ENCODE peak calls at places on chromosomes 16 and 17, in nine cellular contexts. One of them, this sample, is unnamed.

GRCh38 chr16:48535831-48536599 is 74.0 kb downstream of the N4BP1 start:
- DNase-seq in heart right ventricle: peak; percentile 50
- DNase-seq in cardiac muscle cell: peak; percentile 92
- DNase-seq in suprapubic skin: peak; percentile 77
- DNase-seq in endodermal cell: no peak
- DNase-seq in lung: no peak
- DNase-seq in IMR-90: peak; percentile 31
- DNase-seq in aorta: peak; percentile 87
- DNase-seq in neural progenitor cell: peak; percentile 55
- DNase-seq in this sample: no peak

GRCh38 chr17:60392845-60393702 is 1.1 kb upstream of the USP32 start:
- DNase-seq in endodermal cell: peak; percentile 60
- DNase-seq in suprapubic skin: peak; percentile 68
- DNase-seq in aorta: no peak
- DNase-seq in heart right ventricle: peak; percentile 41
- DNase-seq in cardiac muscle cell: peak; percentile 80
- DNase-seq in lung: peak; percentile 58
- DNase-seq in IMR-90: peak; percentile 60
- DNase-seq in neural progenitor cell: peak; percentile 14
- DNase-seq in this sample: no peak

GRCh38 chr17:28908640-28909098 is 5.8 kb upstream of the DHRS13 start:
- DNase-seq in endodermal cell: no peak
- DNase-seq in IMR-90: peak; percentile 91
- DNase-seq in lung: no peak
- DNase-seq in cardiac muscle cell: peak; percentile 75
- DNase-seq in heart right ventricle: peak; percentile 61
- DNase-seq in neural progenitor cell: no peak
- DNase-seq in suprapubic skin: no peak
- DNase-seq in aorta: no peak
- DNase-seq in this sample: no peak

GRCh38 chr17:47223007-47223406 is 13.9 kb downstream of the MYL4 start:
- DNase-seq in heart right ventricle: no peak
- DNase-seq in IMR-90: no peak
- DNase-seq in neural progenitor cell: no peak
- DNase-seq in suprapubic skin: no peak
- DNase-seq in aorta: no peak
- DNase-seq in lung: no peak
- DNase-seq in cardiac muscle cell: no peak
- DNase-seq in endodermal cell: no peak
- DNase-seq in this sample: no peak

GRCh38 chr17:17175917-17176316 is 30.2 kb downstream of the PLD6 start:
- DNase-seq in lung: no peak
- DNase-seq in aorta: no peak
- DNase-seq in endodermal cell: no peak
- DNase-seq in neural progenitor cell: no peak
- DNase-seq in IMR-90: no peak
- DNase-seq in cardiac muscle cell: no peak
- DNase-seq in suprapubic skin: no peak
- DNase-seq in heart right ventricle: no peak
- DNase-seq in this sample: no peak

GRCh38 chr16:21264226-21265036 is 13.7 kb downstream of the CRYM start:
- DNase-seq in endodermal cell: no peak
- DNase-seq in cardiac muscle cell: peak; percentile 53
- DNase-seq in aorta: no peak
- DNase-seq in lung: no peak
- DNase-seq in heart right ventricle: peak; percentile 42
- DNase-seq in suprapubic skin: no peak
- DNase-seq in IMR-90: no peak
- DNase-seq in neural progenitor cell: peak; percentile 34
- DNase-seq in this sample: no peak

GRCh38 chr17:66964083-66964771 is at the start of gene CACNG4:
- DNase-seq in suprapubic skin: no peak
- DNase-seq in neural progenitor cell: peak; percentile 74
- DNase-seq in IMR-90: no peak
- DNase-seq in lung: no peak
- DNase-seq in endodermal cell: peak; percentile 84
- DNase-seq in heart right ventricle: no peak
- DNase-seq in aorta: no peak
- DNase-seq in cardiac muscle cell: no peak
- DNase-seq in this sample: no peak

GRCh38 chr17:34363183-34363661 is at the start of gene CCL1:
- DNase-seq in IMR-90: no peak
- DNase-seq in aorta: no peak
- DNase-seq in suprapubic skin: no peak
- DNase-seq in heart right ventricle: no peak
- DNase-seq in cardiac muscle cell: no peak
- DNase-seq in lung: no peak
- DNase-seq in endodermal cell: no peak
- DNase-seq in neural progenitor cell: no peak
- DNase-seq in this sample: no peak

GRCh38 chr17:14098246-14098645 is 28.9 kb downstream of the COX10 start:
- DNase-seq in aorta: no peak
- DNase-seq in suprapubic skin: no peak
- DNase-seq in heart right ventricle: no peak
- DNase-seq in lung: peak; percentile 56
- DNase-seq in endodermal cell: no peak
- DNase-seq in IMR-90: no peak
- DNase-seq in neural progenitor cell: no peak
- DNase-seq in cardiac muscle cell: peak; percentile 34
- DNase-seq in this sample: no peak

GRCh38 chr16:23105309-23105708 is 43.9 kb downstream of the USP31 start:
- DNase-seq in lung: no peak
- DNase-seq in aorta: no peak
- DNase-seq in suprapubic skin: no peak
- DNase-seq in IMR-90: no peak
- DNase-seq in neural progenitor cell: no peak
- DNase-seq in cardiac muscle cell: no peak
- DNase-seq in heart right ventricle: no peak
- DNase-seq in endodermal cell: no peak
- DNase-seq in this sample: no peak

GRCh38 chr16:10039220-10040096 is 142.8 kb downstream of the GRIN2A start:
- DNase-seq in heart right ventricle: peak; percentile 18
- DNase-seq in aorta: no peak
- DNase-seq in suprapubic skin: no peak
- DNase-seq in IMR-90: no peak
- DNase-seq in cardiac muscle cell: peak; percentile 1
- DNase-seq in endodermal cell: peak; percentile 79
- DNase-seq in neural progenitor cell: peak; percentile 78
- DNase-seq in lung: no peak
- DNase-seq in this sample: no peak

GRCh38 chr17:78995022-78995760 is 14.4 kb downstream of the CANT1 start:
- DNase-seq in lung: no peak
- DNase-seq in cardiac muscle cell: no peak
- DNase-seq in suprapubic skin: peak; percentile 62
- DNase-seq in endodermal cell: peak; percentile 35
- DNase-seq in aorta: peak; percentile 75
- DNase-seq in IMR-90: no peak
- DNase-seq in heart right ventricle: no peak
- DNase-seq in neural progenitor cell: no peak
- DNase-seq in this sample: no peak

GRCh38 chr16:11361043-11361442 is 15.8 kb downstream of the RMI2 start:
- DNase-seq in heart right ventricle: no peak
- DNase-seq in IMR-90: no peak
- DNase-seq in aorta: no peak
- DNase-seq in neural progenitor cell: no peak
- DNase-seq in cardiac muscle cell: no peak
- DNase-seq in lung: no peak
- DNase-seq in suprapubic skin: no peak
- DNase-seq in endodermal cell: no peak
- DNase-seq in this sample: no peak

GRCh38 chr16:11360581-11360980 is 15.3 kb downstream of the RMI2 start:
- DNase-seq in aorta: no peak
- DNase-seq in heart right ventricle: no peak
- DNase-seq in lung: no peak
- DNase-seq in suprapubic skin: no peak
- DNase-seq in IMR-90: no peak
- DNase-seq in endodermal cell: no peak
- DNase-seq in neural progenitor cell: no peak
- DNase-seq in cardiac muscle cell: no peak
- DNase-seq in this sample: no peak

GRCh38 chr16:11367483-11367906 is 22.2 kb downstream of the RMI2 start:
- DNase-seq in aorta: no peak
- DNase-seq in IMR-90: no peak
- DNase-seq in suprapubic skin: no peak
- DNase-seq in endodermal cell: no peak
- DNase-seq in neural progenitor cell: no peak
- DNase-seq in cardiac muscle cell: no peak
- DNase-seq in lung: no peak
- DNase-seq in heart right ventricle: no peak
- DNase-seq in this sample: no peak

GRCh38 chr16:11361751-11362742 is 16.8 kb downstream of the RMI2 start:
- DNase-seq in neural progenitor cell: no peak
- DNase-seq in endodermal cell: no peak
- DNase-seq in IMR-90: no peak
- DNase-seq in lung: no peak
- DNase-seq in cardiac muscle cell: no peak
- DNase-seq in heart right ventricle: no peak
- DNase-seq in aorta: no peak
- DNase-seq in suprapubic skin: no peak
- DNase-seq in this sample: no peak

GRCh38 chr16:11363927-11364258 is 18.6 kb downstream of the RMI2 start:
- DNase-seq in IMR-90: no peak
- DNase-seq in neural progenitor cell: no peak
- DNase-seq in lung: no peak
- DNase-seq in aorta: no peak
- DNase-seq in suprapubic skin: no peak
- DNase-seq in endodermal cell: no peak
- DNase-seq in heart right ventricle: no peak
- DNase-seq in cardiac muscle cell: no peak
- DNase-seq in this sample: no peak
- H3K4me1 ChIP-seq in IMR-90: peaks cover 29% of the 10 kb centered on the region
- H3K4me1 ChIP-seq in neural progenitor cell: peaks cover 22% of the 10 kb centered on the region
- H3K4me1 ChIP-seq in lung: peaks cover 2% of the 10 kb centered on the region
- H3K4me1 ChIP-seq in aorta: peaks cover 2% of the 10 kb centered on the region
- H3K4me1 ChIP-seq in suprapubic skin: peaks cover 52% of the 10 kb centered on the region
- H3K4me1 ChIP-seq in endodermal cell: peaks cover 2% of the 10 kb centered on the region
- H3K4me1 ChIP-seq in heart right ventricle: peaks cover 51% of the 10 kb centered on the region
- H3K4me1 ChIP-seq in cardiac muscle cell: peaks cover 9% of the 10 kb centered on the region
- H3K4me1 ChIP-seq in this sample: peaks cover 60% of the 10 kb centered on the region

GRCh38 chr16:14539156-14539555 is 90.9 kb downstream of the PARN start:
- DNase-seq in heart right ventricle: no peak
- DNase-seq in aorta: no peak
- DNase-seq in IMR-90: no peak
- DNase-seq in neural progenitor cell: peak; percentile 43
- DNase-seq in endodermal cell: no peak
- DNase-seq in lung: no peak
- DNase-seq in suprapubic skin: no peak
- DNase-seq in cardiac muscle cell: no peak
- DNase-seq in this sample: no peak
- H3K4me1 ChIP-seq in heart right ventricle: no peaks in the 10 kb centered on the region
- H3K4me1 ChIP-seq in aorta: no peaks in the 10 kb centered on the region
- H3K4me1 ChIP-seq in IMR-90: no peaks in the 10 kb centered on the region
- H3K4me1 ChIP-seq in neural progenitor cell: peaks cover 7% of the 10 kb centered on the region
- H3K4me1 ChIP-seq in endodermal cell: no peaks in the 10 kb centered on the region
- H3K4me1 ChIP-seq in lung: no peaks in the 10 kb centered on the region
- H3K4me1 ChIP-seq in suprapubic skin: no peaks in the 10 kb centered on the region
- H3K4me1 ChIP-seq in cardiac muscle cell: no peaks in the 10 kb centered on the region
- H3K4me1 ChIP-seq in this sample: no peaks in the 10 kb centered on the region

GRCh38 chr17:3888343-3889171 is 4.3 kb downstream of the CAMKK1 start:
- DNase-seq in lung: no peak
- DNase-seq in cardiac muscle cell: peak; percentile 94
- DNase-seq in heart right ventricle: peak; percentile 86
- DNase-seq in neural progenitor cell: peak; percentile 68
- DNase-seq in IMR-90: peak; percentile 94
- DNase-seq in aorta: peak; percentile 92
- DNase-seq in endodermal cell: peak; percentile 90
- DNase-seq in suprapubic skin: peak; percentile 93
- DNase-seq in this sample: no peak
- H3K4me1 ChIP-seq in lung: no peaks in the 10 kb centered on the region
- H3K4me1 ChIP-seq in cardiac muscle cell: peaks cover 9% of the 10 kb centered on the region
- H3K4me1 ChIP-seq in heart right ventricle: peaks cover 77% of the 10 kb centered on the region
- H3K4me1 ChIP-seq in neural progenitor cell: peaks cover 17% of the 10 kb centered on the region
- H3K4me1 ChIP-seq in IMR-90: peaks cover 49% of the 10 kb centered on the region
- H3K4me1 ChIP-seq in aorta: no peaks in the 10 kb centered on the region
- H3K4me1 ChIP-seq in endodermal cell: no peaks in the 10 kb centered on the region
- H3K4me1 ChIP-seq in suprapubic skin: peaks cover 83% of the 10 kb centered on the region
- H3K4me1 ChIP-seq in this sample: peaks cover 70% of the 10 kb centered on the region

DNA sequence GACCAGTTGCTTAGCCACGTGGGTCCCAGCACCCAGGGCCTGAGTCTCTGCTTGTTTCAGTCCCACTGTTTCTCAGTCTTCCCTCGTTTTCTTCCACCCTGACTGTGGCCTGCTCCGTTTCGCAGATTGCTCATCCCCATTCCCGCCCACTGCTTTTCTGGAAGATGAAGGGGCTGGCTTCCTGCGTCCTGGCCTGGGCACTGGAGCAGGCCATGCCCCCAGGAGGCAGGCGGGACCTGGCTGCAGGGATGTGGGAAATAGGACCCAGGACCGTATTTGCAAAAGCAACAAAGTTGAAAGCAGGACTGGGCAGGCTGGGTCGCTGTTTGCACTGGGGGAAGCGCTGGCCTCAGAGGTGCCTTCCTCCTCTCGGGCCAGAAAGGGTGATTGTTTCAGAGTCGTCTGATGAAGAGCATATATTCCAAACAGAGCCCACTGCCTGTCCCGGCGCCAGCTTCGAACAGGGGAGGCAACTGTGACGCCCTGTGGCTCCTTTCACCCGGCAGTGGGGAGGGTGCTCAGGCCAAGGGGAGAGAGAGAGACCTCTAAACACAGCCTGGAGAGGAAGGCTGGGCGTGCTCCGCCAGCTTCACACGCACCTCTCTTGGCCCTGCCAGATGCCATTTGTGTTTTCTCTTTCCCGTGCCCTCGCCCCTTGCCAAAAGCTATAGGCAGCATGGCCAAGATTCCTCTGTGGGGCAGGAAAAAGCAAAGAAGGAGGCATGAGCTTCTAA is 108.6 kb downstream of the CMIP start:
- DNase-seq in heart right ventricle: no peak
- DNase-seq in aorta: peak; percentile 74
- DNase-seq in suprapubic skin: no peak
- DNase-seq in neural progenitor cell: no peak
- DNase-seq in lung: no peak
- DNase-seq in cardiac muscle cell: no peak
- DNase-seq in endodermal cell: no peak
- DNase-seq in IMR-90: peak; percentile 47
- DNase-seq in this sample: no peak
- H3K4me1 ChIP-seq in heart right ventricle: peaks cover 72% of the 10 kb centered on the region
- H3K4me1 ChIP-seq in aorta: no peaks in the 10 kb centered on the region
- H3K4me1 ChIP-seq in suprapubic skin: peaks cover 53% of the 10 kb centered on the region
- H3K4me1 ChIP-seq in neural progenitor cell: peaks cover 9% of the 10 kb centered on the region
- H3K4me1 ChIP-seq in lung: peaks cover 5% of the 10 kb centered on the region
- H3K4me1 ChIP-seq in cardiac muscle cell: no peaks in the 10 kb centered on the region
- H3K4me1 ChIP-seq in endodermal cell: peaks cover 4% of the 10 kb centered on the region
- H3K4me1 ChIP-seq in IMR-90: peaks cover 20% of the 10 kb centered on the region
- H3K4me1 ChIP-seq in this sample: peaks cover 26% of the 10 kb centered on the region

GRCh38 chr16:89374393-89374948 is 115.9 kb downstream of the ANKRD11 start:
- DNase-seq in endodermal cell: peak; percentile 86
- DNase-seq in aorta: no peak
- DNase-seq in neural progenitor cell: peak; percentile 74
- DNase-seq in cardiac muscle cell: no peak
- DNase-seq in heart right ventricle: peak; percentile 45
- DNase-seq in IMR-90: peak; percentile 55
- DNase-seq in suprapubic skin: no peak
- DNase-seq in lung: no peak
- DNase-seq in this sample: no peak
- H3K4me1 ChIP-seq in endodermal cell: no peaks in the 10 kb centered on the region
- H3K4me1 ChIP-seq in aorta: no peaks in the 10 kb centered on the region
- H3K4me1 ChIP-seq in neural progenitor cell: peaks cover 29% of the 10 kb centered on the region
- H3K4me1 ChIP-seq in cardiac muscle cell: peaks cover 35% of the 10 kb centered on the region
- H3K4me1 ChIP-seq in heart right ventricle: peaks cover 75% of the 10 kb centered on the region
- H3K4me1 ChIP-seq in IMR-90: peaks cover 26% of the 10 kb centered on the region
- H3K4me1 ChIP-seq in suprapubic skin: peaks cover 23% of the 10 kb centered on the region
- H3K4me1 ChIP-seq in lung: peaks cover 12% of the 10 kb centered on the region
- H3K4me1 ChIP-seq in this sample: peaks cover 37% of the 10 kb centered on the region

GRCh38 chr16:85833540-85833914 is 34.0 kb downstream of the COX4I1 start:
- DNase-seq in cardiac muscle cell: no peak
- DNase-seq in lung: no peak
- DNase-seq in suprapubic skin: no peak
- DNase-seq in neural progenitor cell: no peak
- DNase-seq in aorta: peak; percentile 61
- DNase-seq in heart right ventricle: no peak
- DNase-seq in IMR-90: no peak
- DNase-seq in endodermal cell: no peak
- DNase-seq in this sample: no peak
- H3K4me1 ChIP-seq in cardiac muscle cell: no peaks in the 10 kb centered on the region
- H3K4me1 ChIP-seq in lung: no peaks in the 10 kb centered on the region
- H3K4me1 ChIP-seq in suprapubic skin: no peaks in the 10 kb centered on the region
- H3K4me1 ChIP-seq in neural progenitor cell: no peaks in the 10 kb centered on the region
- H3K4me1 ChIP-seq in aorta: no peaks in the 10 kb centered on the region
- H3K4me1 ChIP-seq in heart right ventricle: no peaks in the 10 kb centered on the region
- H3K4me1 ChIP-seq in IMR-90: no peaks in the 10 kb centered on the region
- H3K4me1 ChIP-seq in endodermal cell: no peaks in the 10 kb centered on the region
- H3K4me1 ChIP-seq in this sample: no peaks in the 10 kb centered on the region

This sample was measured in esophagus squamous epithelium.